ENCODE peak calls at places on chromosome 14, in nine cellular contexts. O, A, W, S, V, T, G, I and P are unnamed samples.

GRCh38 chr14:101248840-101249675 is 312.2 kb upstream of the DIO3 start:
- DNase-seq in O (no peak), A (no peak), W (no peak), S (no peak), V (no peak), T (no peak), G (no peak), I (no peak), P (no peak)

GRCh38 chr14:75249251-75249957 is 29.2 kb upstream of the FOS start:
- DNase-seq in O (no peak), A (peak; percentile 68), W (no peak), S (peak; percentile 30), V (no peak), T (no peak), G (peak; percentile 21), I (peak; percentile 69), P (peak; percentile 34)

GRCh38 chr14:68779761-68780323 is 13.0 kb downstream of the ZFP36L1 start:
- DNase-seq in O (peak; percentile 50), A (no peak), W (no peak), S (peak; percentile 11), V (no peak), T (no peak), G (no peak), I (peak; percentile 71), P (peak; percentile 95)

GRCh38 chr14:49464885-49465284 is 121.3 kb downstream of the RPS29 start:
- DNase-seq in O (no peak), A (no peak), W (no peak), S (no peak), V (no peak), T (peak; percentile 11), G (peak; percentile 72), I (no peak), P (no peak)

GRCh38 chr14:50605776-50606175 is 45.8 kb downstream of the ATL1 start:
- DNase-seq in O (no peak), A (no peak), W (no peak), S (no peak), V (no peak), T (no peak), G (no peak), I (no peak), P (no peak)

GRCh38 chr14:100271247-100271939 is 32.4 kb downstream of the YY1 start:
- DNase-seq in O (no peak), A (no peak), W (no peak), S (peak; percentile 84), V (no peak), T (no peak), G (no peak), I (no peak), P (peak; percentile 26)

GRCh38 chr14:105087308-105087962 is 22.2 kb upstream of the GPR132 start:
- DNase-seq in O (peak; percentile 68), A (no peak), W (peak; percentile 67), S (no peak), V (no peak), T (no peak), G (peak; percentile 76), I (no peak), P (peak; percentile 72)

GRCh38 chr14:92959189-92959531 is 36.2 kb downstream of the CHGA start:
- DNase-seq in O (no peak), A (no peak), W (peak; percentile 74), S (no peak), V (no peak), T (no peak), G (no peak), I (no peak), P (no peak)

GRCh38 chr14:101084436-101084826 is 180.9 kb upstream of the RTL1 start:
- DNase-seq in O (no peak), A (no peak), W (no peak), S (no peak), V (no peak), T (no peak), G (no peak), I (no peak), P (no peak)